ENCODE peak calls at places on chromosomes 2 and 18, in seven cellular contexts. One of them, this sample, is unnamed.

GRCh38 chr2:64262068-64262467 is 117.8 kb upstream of the PELI1 start:
- DNase-seq in progenitor cell of endocrine pancreas: no peak
- DNase-seq in NB4: no peak
- DNase-seq in foreskin fibroblast: peak; percentile 76
- DNase-seq in tibial artery: no peak
- DNase-seq in bronchial epithelial cell: no peak
- DNase-seq in AG04450: no peak
- DNase-seq in this sample: no peak

GRCh38 chr18:76564636-76565237 is 69.7 kb upstream of the ZNF516 start:
- DNase-seq in bronchial epithelial cell: no peak
- DNase-seq in foreskin fibroblast: peak; percentile 17
- DNase-seq in AG04450: no peak
- DNase-seq in progenitor cell of endocrine pancreas: no peak
- DNase-seq in tibial artery: no peak
- DNase-seq in NB4: peak; percentile 44
- DNase-seq in this sample: no peak

GRCh38 chr18:23257686-23258565 is 122.6 kb downstream of the CABLES1 start:
- DNase-seq in AG04450: no peak
- DNase-seq in tibial artery: peak; percentile 72
- DNase-seq in bronchial epithelial cell: peak; percentile 20
- DNase-seq in foreskin fibroblast: peak; percentile 52
- DNase-seq in progenitor cell of endocrine pancreas: no peak
- DNase-seq in NB4: peak; percentile 73
- DNase-seq in this sample: no peak

GRCh38 chr2:69525261-69525660 is 88.0 kb upstream of the NFU1 start:
- DNase-seq in tibial artery: no peak
- DNase-seq in bronchial epithelial cell: peak; percentile 15
- DNase-seq in progenitor cell of endocrine pancreas: no peak
- DNase-seq in AG04450: no peak
- DNase-seq in foreskin fibroblast: no peak
- DNase-seq in NB4: no peak
- DNase-seq in this sample: no peak

GRCh38 chr18:49207373-49207772 is 253.1 kb downstream of the DYM start:
- DNase-seq in bronchial epithelial cell: peak; percentile 95
- DNase-seq in NB4: no peak
- DNase-seq in progenitor cell of endocrine pancreas: no peak
- DNase-seq in foreskin fibroblast: peak; percentile 17
- DNase-seq in AG04450: no peak
- DNase-seq in tibial artery: no peak
- DNase-seq in this sample: no peak

GRCh38 chr2:2048461-2048860 is 282.6 kb downstream of the MYT1L start:
- DNase-seq in NB4: no peak
- DNase-seq in AG04450: no peak
- DNase-seq in foreskin fibroblast: no peak
- DNase-seq in tibial artery: no peak
- DNase-seq in bronchial epithelial cell: no peak
- DNase-seq in progenitor cell of endocrine pancreas: no peak
- DNase-seq in this sample: no peak

GRCh38 chr2:206274434-206275273 is at the start of gene ZDBF2:
- DNase-seq in tibial artery: no peak
- DNase-seq in AG04450: peak; percentile 29
- DNase-seq in NB4: peak; percentile 56
- DNase-seq in foreskin fibroblast: peak; percentile 74
- DNase-seq in bronchial epithelial cell: peak; percentile 21
- DNase-seq in progenitor cell of endocrine pancreas: peak; percentile 65
- DNase-seq in this sample: peak; percentile 80

GRCh38 chr18:42365550-42365949 is 410.5 kb downstream of the PIK3C3 start:
- DNase-seq in tibial artery: no peak
- DNase-seq in AG04450: no peak
- DNase-seq in bronchial epithelial cell: no peak
- DNase-seq in foreskin fibroblast: no peak
- DNase-seq in progenitor cell of endocrine pancreas: no peak
- DNase-seq in NB4: no peak
- DNase-seq in this sample: no peak

GRCh38 chr2:96240341-96241038 is 25.3 kb downstream of the TMEM127 start:
- DNase-seq in bronchial epithelial cell: peak; percentile 56
- DNase-seq in foreskin fibroblast: no peak
- DNase-seq in AG04450: no peak
- DNase-seq in tibial artery: no peak
- DNase-seq in NB4: no peak
- DNase-seq in progenitor cell of endocrine pancreas: no peak
- DNase-seq in this sample: no peak

GRCh38 chr18:26549103-26549485 is 741 bp upstream of the KCTD1 start:
- DNase-seq in foreskin fibroblast: peak; percentile 72
- DNase-seq in bronchial epithelial cell: peak; percentile 68
- DNase-seq in progenitor cell of endocrine pancreas: peak; percentile 15
- DNase-seq in AG04450: no peak
- DNase-seq in tibial artery: peak; percentile 28
- DNase-seq in NB4: peak; percentile 63
- DNase-seq in this sample: peak; percentile 79

GRCh38 chr2:125330133-125330532 is 1305.0 kb downstream of the CNTNAP5 start:
- DNase-seq in bronchial epithelial cell: no peak
- DNase-seq in foreskin fibroblast: no peak
- DNase-seq in progenitor cell of endocrine pancreas: no peak
- DNase-seq in NB4: no peak
- DNase-seq in AG04450: no peak
- DNase-seq in tibial artery: no peak
- DNase-seq in this sample: no peak

GRCh38 chr2:130243359-130243758 is 45.1 kb upstream of the TUBA3E start:
- DNase-seq in tibial artery: no peak
- DNase-seq in progenitor cell of endocrine pancreas: no peak
- DNase-seq in NB4: no peak
- DNase-seq in bronchial epithelial cell: no peak
- DNase-seq in foreskin fibroblast: no peak
- DNase-seq in AG04450: no peak
- DNase-seq in this sample: no peak

GRCh38 chr2:240594511-240595380 is 8.2 kb downstream of the CAPN10 start:
- DNase-seq in AG04450: no peak
- DNase-seq in tibial artery: no peak
- DNase-seq in bronchial epithelial cell: no peak
- DNase-seq in NB4: no peak
- DNase-seq in foreskin fibroblast: no peak
- DNase-seq in progenitor cell of endocrine pancreas: no peak
- DNase-seq in this sample: no peak

DNA sequence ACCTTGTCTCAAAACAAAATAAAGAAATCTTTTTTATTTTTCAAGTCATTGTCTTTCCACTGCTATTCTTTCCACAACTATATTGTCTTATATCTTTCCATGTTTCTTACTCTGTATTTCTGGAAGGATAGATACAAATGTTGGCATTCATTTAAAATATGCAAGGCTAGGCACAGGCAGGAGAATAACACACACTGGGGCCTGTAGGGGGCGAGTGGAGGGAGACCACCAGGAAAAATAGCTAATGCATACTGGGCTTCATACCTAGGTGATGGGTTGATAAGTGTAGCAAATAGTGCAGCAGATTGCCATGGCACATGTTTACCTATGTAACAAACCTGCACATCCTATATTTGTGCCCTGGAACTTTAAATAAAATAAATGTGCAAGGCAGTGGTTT is 9.6 kb downstream of the MRPL30 start:
- DNase-seq in foreskin fibroblast: no peak
- DNase-seq in bronchial epithelial cell: no peak
- DNase-seq in AG04450: no peak
- DNase-seq in NB4: no peak
- DNase-seq in tibial artery: no peak
- DNase-seq in progenitor cell of endocrine pancreas: no peak
- DNase-seq in this sample: no peak
- TF ChIP-seq CTCF in foreskin fibroblast: no peak
- TF ChIP-seq CTCF in bronchial epithelial cell: no peak
- TF ChIP-seq CTCF in AG04450: peak; percentile 9
- TF ChIP-seq CTCF in NB4: peak; percentile 11
- TF ChIP-seq CTCF in tibial artery: no peak
- TF ChIP-seq CTCF in progenitor cell of endocrine pancreas: peak; percentile 28
- TF ChIP-seq CTCF in this sample: peak; percentile 49

GRCh38 chr2:36834721-36835120 is 131.6 kb downstream of the STRN start:
- DNase-seq in NB4: no peak
- DNase-seq in bronchial epithelial cell: no peak
- DNase-seq in tibial artery: no peak
- DNase-seq in AG04450: no peak
- DNase-seq in progenitor cell of endocrine pancreas: no peak
- DNase-seq in foreskin fibroblast: no peak
- DNase-seq in this sample: no peak

GRCh38 chr2:36831185-36831584 is 134.7 kb downstream of the VIT start:
- DNase-seq in bronchial epithelial cell: no peak
- DNase-seq in AG04450: no peak
- DNase-seq in progenitor cell of endocrine pancreas: no peak
- DNase-seq in foreskin fibroblast: no peak
- DNase-seq in tibial artery: no peak
- DNase-seq in NB4: no peak
- DNase-seq in this sample: no peak

GRCh38 chr2:36835125-36835524 is 131.2 kb downstream of the STRN start:
- DNase-seq in progenitor cell of endocrine pancreas: no peak
- DNase-seq in NB4: no peak
- DNase-seq in foreskin fibroblast: no peak
- DNase-seq in bronchial epithelial cell: no peak
- DNase-seq in tibial artery: no peak
- DNase-seq in AG04450: no peak
- DNase-seq in this sample: no peak

GRCh38 chr2:36839976-36840617 is 126.2 kb downstream of the STRN start:
- DNase-seq in AG04450: no peak
- DNase-seq in tibial artery: no peak
- DNase-seq in NB4: no peak
- DNase-seq in bronchial epithelial cell: no peak
- DNase-seq in progenitor cell of endocrine pancreas: no peak
- DNase-seq in foreskin fibroblast: no peak
- DNase-seq in this sample: no peak

GRCh38 chr2:36834203-36834602 is 132.1 kb downstream of the STRN start:
- DNase-seq in AG04450: no peak
- DNase-seq in NB4: no peak
- DNase-seq in foreskin fibroblast: no peak
- DNase-seq in tibial artery: no peak
- DNase-seq in bronchial epithelial cell: peak; percentile 15
- DNase-seq in progenitor cell of endocrine pancreas: no peak
- DNase-seq in this sample: no peak
- TF ChIP-seq CTCF in AG04450: no peak
- TF ChIP-seq CTCF in NB4: no peak
- TF ChIP-seq CTCF in foreskin fibroblast: no peak
- TF ChIP-seq CTCF in tibial artery: no peak
- TF ChIP-seq CTCF in bronchial epithelial cell: no peak
- TF ChIP-seq CTCF in progenitor cell of endocrine pancreas: no peak
- TF ChIP-seq CTCF in this sample: no peak

DNA sequence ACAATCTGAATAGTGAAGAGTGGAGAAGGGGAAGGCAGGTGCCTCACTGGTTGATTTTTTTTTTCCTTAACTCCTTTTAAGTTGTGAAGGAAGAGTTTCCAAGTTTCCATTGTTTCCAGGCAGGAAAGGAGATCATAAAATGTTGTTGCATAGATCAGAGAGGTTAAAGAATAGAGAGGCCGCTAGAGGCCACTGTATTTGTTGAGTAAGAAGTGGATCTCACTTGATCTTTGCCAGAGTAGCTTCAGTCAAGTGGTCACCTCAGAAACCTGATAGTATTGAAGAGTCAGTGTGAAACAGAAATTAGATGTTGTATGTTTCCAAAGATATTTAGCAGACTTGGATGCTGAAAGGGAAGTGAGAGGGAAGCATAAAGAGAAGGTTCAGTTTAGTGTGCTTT is 17.6 kb downstream of the CTNNA2 start:
- DNase-seq in progenitor cell of endocrine pancreas: no peak
- DNase-seq in AG04450: no peak
- DNase-seq in tibial artery: no peak
- DNase-seq in foreskin fibroblast: no peak
- DNase-seq in bronchial epithelial cell: peak; percentile 0
- DNase-seq in NB4: peak; percentile 18
- DNase-seq in this sample: no peak
- TF ChIP-seq CTCF in progenitor cell of endocrine pancreas: peak; percentile 50
- TF ChIP-seq CTCF in AG04450: no peak
- TF ChIP-seq CTCF in tibial artery: no peak
- TF ChIP-seq CTCF in foreskin fibroblast: no peak
- TF ChIP-seq CTCF in bronchial epithelial cell: no peak
- TF ChIP-seq CTCF in NB4: peak; percentile 22
- TF ChIP-seq CTCF in this sample: peak; percentile 52

DNA sequence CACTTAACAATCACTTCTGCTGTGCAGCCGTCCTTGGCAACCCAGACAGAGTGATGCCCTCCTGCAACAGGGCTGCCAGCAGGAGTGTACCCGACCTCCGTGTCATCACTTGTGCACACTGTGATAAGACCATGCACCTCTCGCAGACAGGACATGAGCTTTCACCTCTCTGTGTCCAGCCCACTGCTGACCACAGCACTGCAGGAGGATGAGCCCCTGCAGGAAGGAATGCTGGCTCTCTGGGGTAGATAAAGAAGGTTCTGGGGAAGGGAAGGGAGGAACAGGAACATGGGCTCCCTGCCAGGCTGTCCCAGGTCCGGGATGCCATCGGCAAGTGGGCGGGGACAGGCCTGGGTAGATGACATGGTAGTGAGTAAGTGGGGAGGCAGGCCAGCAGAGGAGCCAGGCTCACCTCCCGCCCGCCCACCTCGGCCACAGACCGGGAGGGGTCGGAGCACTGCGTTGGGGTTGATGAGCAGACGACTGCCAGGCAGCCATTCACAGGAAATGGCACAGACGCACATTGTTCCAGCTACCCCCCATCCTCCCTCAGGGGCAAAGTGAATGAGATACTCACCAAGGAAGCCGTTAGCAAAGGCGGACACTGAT is 18.6 kb upstream of the COL6A3 start:
- DNase-seq in AG04450: no peak
- DNase-seq in bronchial epithelial cell: peak; percentile 98
- DNase-seq in NB4: no peak
- DNase-seq in foreskin fibroblast: peak; percentile 97
- DNase-seq in progenitor cell of endocrine pancreas: no peak
- DNase-seq in tibial artery: no peak
- DNase-seq in this sample: no peak
- TF ChIP-seq CTCF in AG04450: peak; percentile 65
- TF ChIP-seq CTCF in bronchial epithelial cell: no peak
- TF ChIP-seq CTCF in NB4: no peak
- TF ChIP-seq CTCF in foreskin fibroblast: peak; percentile 44
- TF ChIP-seq CTCF in progenitor cell of endocrine pancreas: no peak
- TF ChIP-seq CTCF in tibial artery: no peak
- TF ChIP-seq CTCF in this sample: no peak

GRCh38 chr18:59740131-59740530 is 42.9 kb upstream of the CCBE1 start:
- DNase-seq in foreskin fibroblast: no peak
- DNase-seq in progenitor cell of endocrine pancreas: no peak
- DNase-seq in AG04450: no peak
- DNase-seq in bronchial epithelial cell: no peak
- DNase-seq in tibial artery: no peak
- DNase-seq in NB4: no peak
- DNase-seq in this sample: no peak
- TF ChIP-seq CTCF in foreskin fibroblast: no peak
- TF ChIP-seq CTCF in progenitor cell of endocrine pancreas: no peak
- TF ChIP-seq CTCF in AG04450: no peak
- TF ChIP-seq CTCF in bronchial epithelial cell: no peak
- TF ChIP-seq CTCF in tibial artery: no peak
- TF ChIP-seq CTCF in NB4: no peak
- TF ChIP-seq CTCF in this sample: no peak

GRCh38 chr2:174003635-174004310 is 38.6 kb upstream of the SP3 start:
- DNase-seq in foreskin fibroblast: peak; percentile 57
- DNase-seq in NB4: no peak
- DNase-seq in tibial artery: no peak
- DNase-seq in AG04450: no peak
- DNase-seq in progenitor cell of endocrine pancreas: no peak
- DNase-seq in bronchial epithelial cell: no peak
- DNase-seq in this sample: no peak
- TF ChIP-seq CTCF in foreskin fibroblast: peak; percentile 8
- TF ChIP-seq CTCF in NB4: no peak
- TF ChIP-seq CTCF in tibial artery: peak; percentile 23
- TF ChIP-seq CTCF in AG04450: no peak
- TF ChIP-seq CTCF in progenitor cell of endocrine pancreas: no peak
- TF ChIP-seq CTCF in bronchial epithelial cell: peak; percentile 4
- TF ChIP-seq CTCF in this sample: no peak